ENCODE peak calls at places on chromosomes 12 and 14, in ten cellular contexts. B is effector memory CD4-positive, alpha-beta T cell; C is gastrocnemius medialis; T is aorta; K is cardiac muscle cell; M is IMR-90; U is neuronal stem cell; W is pancreas; E is prostate gland; V is neural progenitor cell. J is an unnamed sample.
A peak's percentile ranks its signal among the peaks of the same experiment; 100 is the strongest.

GRCh38 chr14:32724864-32725550 is 213.7 kb upstream of the NPAS3 start:
- DNase-seq in B (no peak), C (no peak), T (no peak), K (no peak), M (peak; percentile 28), U (no peak), W (no peak), E (no peak), V (no peak), J (no peak)

GRCh38 chr14:102187044-102187443 is 47.3 kb downstream of the WDR20 start:
- DNase-seq in B (no peak), C (no peak), T (no peak), K (no peak), M (peak; percentile 87), U (no peak), W (no peak), E (no peak), V (no peak), J (no peak)

GRCh38 chr12:53983580-53984572 is 1.1 kb upstream of the HOXC10 start:
- DNase-seq in B (no peak), C (no peak), T (no peak), K (no peak), M (no peak), U (no peak), W (peak; percentile 64), E (no peak), V (no peak), J (no peak)

GRCh38 chr14:73802431-73803188 is 49.0 kb upstream of the PTGR2 start:
- DNase-seq in B (no peak), C (no peak), T (no peak), K (no peak), M (no peak), U (no peak), W (no peak), E (peak; percentile 68), V (peak; percentile 35), J (no peak)

GRCh38 chr12:130357729-130358330 is 20.1 kb downstream of the PIWIL1 start:
- DNase-seq in B (no peak), C (no peak), T (no peak), K (no peak), M (no peak), U (no peak), W (no peak), E (no peak), V (no peak), J (no peak)

GRCh38 chr12:123237646-123238329 is 4.6 kb downstream of the MTRFR start:
- DNase-seq in B (peak; percentile 33), C (peak; percentile 33), T (peak; percentile 84), K (peak; percentile 61), M (peak; percentile 64), U (no peak), W (no peak), E (peak; percentile 60), V (peak; percentile 53), J (peak; percentile 57)

GRCh38 chr12:1779783-1780182 is 40.6 kb upstream of the LRTM2 start:
- DNase-seq in B (no peak), C (no peak), T (no peak), K (no peak), M (peak; percentile 75), U (no peak), W (no peak), E (no peak), V (no peak), J (no peak)

GRCh38 chr14:103019827-103020226 is 37.5 kb downstream of the CDC42BPB start:
- DNase-seq in B (no peak), C (no peak), T (no peak), K (no peak), M (no peak), U (no peak), W (no peak), E (no peak), V (no peak), J (no peak)

GRCh38 chr12:80877706-80878384 is 59.9 kb downstream of the LIN7A start:
- DNase-seq in B (no peak), C (no peak), T (no peak), K (peak; percentile 18), M (peak; percentile 49), U (no peak), W (no peak), E (no peak), V (no peak), J (no peak)

GRCh38 chr12:6766651-6767300 is 613 bp downstream of the PTMS start:
- DNase-seq in B (no peak), C (peak; percentile 65), T (peak; percentile 87), K (peak; percentile 89), M (peak; percentile 64), U (no peak), W (peak; percentile 89), E (peak; percentile 83), V (peak; percentile 89), J (peak; percentile 87)

GRCh38 chr12:12735301-12735700 is 18.1 kb downstream of the CDKN1B start:
- DNase-seq in B (no peak), C (no peak), T (no peak), K (no peak), M (no peak), U (no peak), W (no peak), E (no peak), V (no peak), J (no peak)

GRCh38 chr12:12734054-12734453 is 16.9 kb downstream of the CDKN1B start:
- DNase-seq in B (no peak), C (no peak), T (no peak), K (no peak), M (peak; percentile 66), U (no peak), W (no peak), E (no peak), V (no peak), J (no peak)

GRCh38 chr12:12736759-12737676 is 19.9 kb downstream of the CDKN1B start:
- DNase-seq in B (peak; percentile 14), C (no peak), T (no peak), K (peak; percentile 48), M (peak; percentile 85), U (no peak), W (no peak), E (no peak), V (peak; percentile 32), J (no peak)

GRCh38 chr12:12733118-12733517 is 15.9 kb downstream of the CDKN1B start:
- DNase-seq in B (no peak), C (no peak), T (no peak), K (no peak), M (no peak), U (no peak), W (no peak), E (no peak), V (no peak), J (no peak)

DNA sequence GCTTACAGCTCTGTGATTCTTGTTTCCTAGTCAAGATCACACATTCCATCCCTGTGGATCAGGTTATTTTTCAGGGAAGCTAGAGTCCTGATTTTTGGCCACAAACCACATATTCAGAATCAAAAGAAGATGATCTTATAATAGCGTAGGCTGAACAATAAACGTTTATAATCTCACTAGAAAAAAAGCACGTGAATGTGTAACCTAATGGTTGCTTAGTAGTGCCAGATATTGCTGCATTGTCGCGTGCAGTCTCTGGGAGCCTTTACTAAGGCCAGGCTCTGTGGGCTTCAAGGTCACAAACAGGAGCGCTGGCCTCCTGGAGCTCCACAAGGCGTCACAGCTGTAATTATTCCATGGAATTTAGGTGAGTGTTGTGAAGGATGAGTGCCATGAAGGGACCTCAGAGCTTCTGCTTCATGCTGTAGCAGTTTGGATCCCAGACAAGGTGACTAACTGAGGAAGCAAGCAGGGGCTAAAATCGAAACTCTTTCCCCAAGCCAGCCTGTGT is 17.4 kb downstream of the CDKN1B start:
- DNase-seq in B (no peak), C (no peak), T (no peak), K (no peak), M (peak; percentile 75), U (no peak), W (no peak), E (no peak), V (no peak), J (no peak)
- H3K4me3 ChIP-seq in B (no peak overlapping the region), C (no peak overlapping the region), T (no peak overlapping the region), K (no peak overlapping the region), M (peak overlapping the region; percentile 4), U (no peak overlapping the region), W (no peak overlapping the region), E (no peak overlapping the region), V (no peak overlapping the region), J (no peak overlapping the region)

GRCh38 chr14:49688701-49689030 is 652 bp upstream of the POLE2 start:
- DNase-seq in B (no peak), C (no peak), T (no peak), K (no peak), M (no peak), U (no peak), W (no peak), E (no peak), V (no peak), J (no peak)
- H3K27ac ChIP-seq in B (no peak overlapping the region), C (peak overlapping the region; percentile 78), T (peak overlapping the region; percentile 88), K (no peak overlapping the region), M (no peak overlapping the region), U (no peak overlapping the region), W (peak overlapping the region; percentile 74), E (peak overlapping the region; percentile 77), V (no peak overlapping the region), J (peak overlapping the region; percentile 88)

DNA sequence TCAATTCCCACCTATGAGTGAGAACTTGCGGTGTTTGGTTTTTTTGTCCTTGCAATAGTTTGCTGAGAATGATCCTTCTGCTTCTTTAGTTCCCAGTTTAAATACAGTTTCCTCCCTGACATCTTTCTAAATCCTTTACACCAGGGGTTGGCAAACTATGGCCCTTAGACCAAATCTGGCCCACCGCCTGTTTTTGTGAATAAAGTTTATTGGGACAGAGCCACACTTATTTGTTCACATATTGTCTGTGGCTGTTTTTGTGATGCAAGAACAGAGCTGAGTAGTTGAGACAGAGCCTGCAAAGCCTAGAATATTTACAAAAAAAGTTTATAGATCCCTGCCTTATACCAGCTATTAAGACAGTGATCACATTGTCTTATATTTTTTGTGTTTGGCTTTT is 53.7 kb downstream of the SERPINA10 start:
- DNase-seq in B (no peak), C (no peak), T (no peak), K (no peak), M (no peak), U (no peak), W (no peak), E (no peak), V (no peak), J (no peak)
- H3K27me3 ChIP-seq in B (no peaks in the 10 kb centered on the region), C (no peaks in the 10 kb centered on the region), T (no peaks in the 10 kb centered on the region), K (no peaks in the 10 kb centered on the region), M (no peaks in the 10 kb centered on the region), U (no peaks in the 10 kb centered on the region), W (no peaks in the 10 kb centered on the region), E (no peaks in the 10 kb centered on the region), V (no peaks in the 10 kb centered on the region), J (no peaks in the 10 kb centered on the region)

DNA sequence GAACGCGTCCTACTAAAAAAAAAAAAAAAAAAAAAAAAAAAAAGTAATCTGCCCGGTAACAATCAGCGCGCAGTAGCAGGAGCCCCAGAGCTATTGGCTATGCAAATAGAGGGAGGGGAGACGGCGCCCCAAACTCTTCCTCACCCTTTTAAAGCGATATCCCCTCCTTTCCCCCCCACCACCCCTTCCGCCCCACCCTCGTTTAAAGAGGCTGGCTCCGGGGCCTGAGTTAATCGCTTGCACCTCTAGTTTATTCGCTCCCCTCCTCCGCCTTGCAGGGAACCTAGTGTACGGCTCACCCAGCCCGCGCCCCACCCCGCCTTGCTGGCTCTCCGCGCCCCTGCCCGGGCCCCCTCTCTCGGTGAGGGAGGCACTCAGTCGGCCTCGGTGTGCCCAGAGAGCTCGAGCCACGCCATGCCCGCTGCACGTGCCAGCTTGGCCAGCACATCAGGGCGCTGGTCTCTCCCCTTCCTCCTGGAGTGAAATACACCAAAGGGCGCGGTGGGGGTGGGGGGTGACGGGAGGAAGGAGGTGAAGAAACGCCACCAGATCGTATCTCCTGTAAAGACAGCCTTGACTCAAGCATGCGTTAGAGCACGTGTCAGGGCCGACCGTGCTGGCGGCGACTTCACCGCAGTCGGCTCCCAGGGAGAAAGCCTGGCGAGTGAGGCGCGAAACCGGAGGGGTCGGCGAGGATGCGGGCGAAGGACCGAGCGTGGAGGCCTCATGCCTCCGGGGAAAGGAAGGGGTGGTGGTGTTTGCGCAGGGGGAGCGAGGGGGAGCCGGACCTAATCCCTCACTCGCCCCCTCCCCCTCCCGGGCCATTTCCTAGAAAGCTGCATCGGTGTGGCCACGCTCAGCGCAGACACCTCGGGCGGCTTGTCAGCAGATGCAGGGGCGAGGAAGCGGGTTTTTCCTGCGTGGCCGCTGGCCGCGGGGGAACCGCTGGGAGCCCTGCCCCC is 1.3 kb upstream of the CCND2 start:
- DNase-seq in B (peak; percentile 76), C (peak; percentile 55), T (peak; percentile 88), K (peak; percentile 78), M (peak; percentile 6), U (peak; percentile 84), W (no peak), E (peak; percentile 49), V (peak; percentile 90), J (peak; percentile 68)
- H3K4me3 ChIP-seq in B (peak overlapping the region; percentile 87), C (peak overlapping the region; percentile 70), T (peak overlapping the region; percentile 49), K (peak overlapping the region; percentile 62), M (peak overlapping the region; percentile 14), U (peak overlapping the region; percentile 73), W (peak overlapping the region; percentile 19), E (peak overlapping the region; percentile 45), V (peak overlapping the region; percentile 82), J (peak overlapping the region; percentile 95)

J was measured in heart right ventricle.